ENCODE peak calls at places on chromosome 4, in five cellular contexts. C, G, P, X and M are unnamed samples.

GRCh38 chr4:97866821-97867556 is 276.3 kb downstream of the STPG2 start:
- DNase-seq in C (no peak), G (no peak), P (no peak), X (no peak), M (no peak)

GRCh38 chr4:7703669-7704068 is 236.0 kb downstream of the AFAP1 start:
- DNase-seq in C (no peak), G (no peak), P (no peak), X (no peak), M (no peak)

GRCh38 chr4:82421796-82422560 is 8.3 kb downstream of the HNRNPDL start:
- DNase-seq in C (no peak), G (no peak), P (no peak), X (no peak), M (no peak)

GRCh38 chr4:107997001-107997788 is 7.5 kb downstream of the HADH start:
- DNase-seq in C (no peak), G (no peak), P (no peak), X (no peak), M (no peak)

GRCh38 chr4:1674682-1675081 is 9.4 kb downstream of the FAM53A start:
- DNase-seq in C (peak), G (no peak), P (no peak), X (no peak), M (no peak)

GRCh38 chr4:79241846-79242245 is 84.0 kb downstream of the NAA11 start:
- DNase-seq in C (no peak), G (no peak), P (no peak), X (no peak), M (no peak)

GRCh38 chr4:38069271-38069760 is 109.1 kb downstream of the PTTG2 start:
- DNase-seq in C (peak), G (peak), P (peak), X (peak), M (no peak)

GRCh38 chr4:75723117-75723801 is 1.1 kb upstream of the USO1 start:
- DNase-seq in C (peak), G (no peak), P (no peak), X (no peak), M (no peak)

GRCh38 chr4:123452585-123452984 is 56.0 kb downstream of the SPRY1 start:
- DNase-seq in C (peak), G (peak), P (peak), X (no peak), M (no peak)

GRCh38 chr4:22237846-22238513 is 277.9 kb downstream of the ADGRA3 start:
- DNase-seq in C (no peak), G (peak), P (no peak), X (no peak), M (no peak)

GRCh38 chr4:84955168-84955567 is 11.3 kb downstream of the WDFY3 start:
- DNase-seq in C (no peak), G (no peak), P (no peak), X (no peak), M (no peak)

GRCh38 chr4:4289930-4290850 is at the start of the genes LYAR and ZBTB49:
- DNase-seq in C (peak), G (peak), P (peak), X (peak), M (peak)

GRCh38 chr4:145808021-145808650 is 128.2 kb downstream of the C4orf51 start:
- DNase-seq in C (peak), G (no peak), P (no peak), X (peak), M (no peak)

GRCh38 chr4:69977582-69977981 is 12.1 kb upstream of the CSN2 start:
- DNase-seq in C (no peak), G (no peak), P (no peak), X (no peak), M (no peak)

GRCh38 chr4:153318696-153319320 is 25.7 kb upstream of the MND1 start:
- DNase-seq in C (peak), G (no peak), P (peak), X (peak), M (no peak)

GRCh38 chr4:168776382-168776781 is 233.7 kb downstream of the CBR4 start:
- DNase-seq in C (no peak), G (no peak), P (no peak), X (no peak), M (no peak)

GRCh38 chr4:2781911-2782310 is 11.0 kb upstream of the SH3BP2 start:
- DNase-seq in C (no peak), G (no peak), P (no peak), X (no peak), M (no peak)

GRCh38 chr4:177464026-177464425 is 21.8 kb upstream of the AGA start:
- DNase-seq in C (no peak), G (no peak), P (no peak), X (no peak), M (no peak)

GRCh38 chr4:24256547-24256946 is 327.8 kb downstream of the DHX15 start:
- DNase-seq in C (no peak), G (no peak), P (no peak), X (no peak), M (no peak)

GRCh38 chr4:153241970-153242847 is 38.0 kb downstream of the TRIM2 start:
- DNase-seq in C (no peak), G (no peak), P (no peak), X (no peak), M (no peak)

GRCh38 chr4:6124386-6125102 is 75.8 kb downstream of the JAKMIP1 start:
- DNase-seq in C (no peak), G (no peak), P (no peak), X (no peak), M (no peak)

GRCh38 chr4:167802463-167803212 is 289.7 kb upstream of the ANXA10 start:
- DNase-seq in C (no peak), G (no peak), P (no peak), X (no peak), M (no peak)

GRCh38 chr4:128825226-128825625 is 15.7 kb downstream of the JADE1 start:
- DNase-seq in C (no peak), G (peak), P (no peak), X (no peak), M (no peak)

GRCh38 chr4:126592088-126592487 is 1040.7 kb upstream of the INTU start:
- DNase-seq in C (no peak), G (no peak), P (no peak), X (no peak), M (no peak)

GRCh38 chr4:11297201-11297600 is 131.5 kb downstream of the HS3ST1 start:
- DNase-seq in C (no peak), G (no peak), P (no peak), X (no peak), M (no peak)

GRCh38 chr4:168631241-168632151 is 134.6 kb downstream of the PALLD start:
- DNase-seq in C (peak), G (peak), P (peak), X (no peak), M (peak)

GRCh38 chr4:160877087-160877790 is 1286.6 kb downstream of the FSTL5 start:
- DNase-seq in C (no peak), G (no peak), P (no peak), X (no peak), M (no peak)

GRCh38 chr4:163367651-163368050 is 24.0 kb downstream of the NPY5R start:
- DNase-seq in C (no peak), G (peak), P (no peak), X (no peak), M (no peak)

GRCh38 chr4:187493661-187494060 is 501.9 kb upstream of the ZFP42 start:
- DNase-seq in C (peak), G (no peak), P (no peak), X (no peak), M (no peak)

GRCh38 chr4:3360741-3361140 is 67.9 kb downstream of the RGS12 start:
- DNase-seq in C (no peak), G (no peak), P (no peak), X (no peak), M (no peak)

GRCh38 chr4:163171590-163171989 is 4.9 kb upstream of the NAF1 start:
- DNase-seq in C (no peak), G (no peak), P (no peak), X (no peak), M (no peak)

GRCh38 chr4:97235516-97235915 is 907.8 kb downstream of the STPG2 start:
- DNase-seq in C (peak), G (no peak), P (no peak), X (no peak), M (no peak)

GRCh38 chr4:17781072-17781830 is at the start of gene FAM184B:
- DNase-seq in C (peak), G (no peak), P (no peak), X (peak), M (no peak)

GRCh38 chr4:133584714-133585113 is 435.6 kb downstream of the PCDH10 start:
- DNase-seq in C (peak), G (no peak), P (no peak), X (no peak), M (no peak)

GRCh38 chr4:133588306-133588705 is 439.2 kb downstream of the PCDH10 start:
- DNase-seq in C (no peak), G (no peak), P (no peak), X (no peak), M (no peak)

GRCh38 chr4:133581971-133582619 is 433.0 kb downstream of the PCDH10 start:
- DNase-seq in C (no peak), G (no peak), P (no peak), X (no peak), M (no peak)

GRCh38 chr4:133585323-133585722 is 436.2 kb downstream of the PCDH10 start:
- DNase-seq in C (no peak), G (no peak), P (no peak), X (no peak), M (no peak)
- TF ChIP-seq POLR2AphosphoS5 in C (no peak), G (no peak), P (no peak), X (no peak), M (no peak)

GRCh38 chr4:184851200-184851541 is 25.4 kb upstream of the ACSL1 start:
- DNase-seq in C (no peak), G (peak), P (no peak), X (no peak), M (no peak)
- TF ChIP-seq POLR2AphosphoS5 in C (no peak), G (peak), P (no peak), X (no peak), M (no peak)

GRCh38 chr4:71697031-71697430 is 86.8 kb downstream of the GC start:
- DNase-seq in C (no peak), G (no peak), P (no peak), X (no peak), M (no peak)
- TF ChIP-seq POLR2AphosphoS5 in C (no peak), G (no peak), P (no peak), X (no peak), M (no peak)

GRCh38 chr4:109440948-109441347 is 7.3 kb downstream of the SEC24B start:
- DNase-seq in C (no peak), G (no peak), P (peak), X (no peak), M (no peak)
- TF ChIP-seq POLR2AphosphoS5 in C (no peak), G (no peak), P (peak), X (no peak), M (no peak)